ENCODE peak calls at places on chromosomes 4 and X, in four cellular contexts. U is Karpas-422, N is cardiac muscle cell, B is GM23248. L is an unnamed sample.

GRCh38 chrX:10208281-10208856 is 51.6 kb downstream of the CLCN4 start:
- DNase-seq in N (no peak), B (no peak), U (no peak), L (no peak)

GRCh38 chr4:24664956-24665355 is 80.6 kb upstream of the DHX15 start:
- DNase-seq in B (peak; percentile 56), U (no peak), N (peak; percentile 95), L (no peak)

GRCh38 chrX:82589410-82589809 is 918.7 kb upstream of the POU3F4 start:
- DNase-seq in N (no peak), U (no peak), B (no peak), L (no peak)

GRCh38 chr4:52038109-52038912 is at the start of gene SGCB:
- DNase-seq in U (peak; percentile 88), B (peak; percentile 82), N (peak; percentile 59), L (peak; percentile 64)

GRCh38 chr4:158193171-158193749 is 17.0 kb upstream of the TMEM144 start:
- DNase-seq in N (peak; percentile 51), U (peak; percentile 75), B (peak; percentile 39), L (no peak)

GRCh38 chr4:10345381-10345784 is 111.8 kb downstream of the ZNF518B start:
- DNase-seq in N (no peak), B (no peak), U (no peak), L (no peak)

GRCh38 chr4:100842856-100843255 is 325.0 kb upstream of the EMCN start:
- DNase-seq in U (no peak), N (peak; percentile 65), B (no peak), L (no peak)

GRCh38 chr4:4425119-4425690 is 38.3 kb downstream of the NSG1 start:
- DNase-seq in U (no peak), B (peak; percentile 27), N (peak; percentile 6), L (no peak)

GRCh38 chr4:2733844-2734574 is 22.1 kb downstream of the TNIP2 start:
- DNase-seq in U (no peak), B (no peak), N (no peak), L (no peak)

GRCh38 chr4:40502220-40502619 is 127.4 kb downstream of the RBM47 start:
- DNase-seq in U (no peak), B (no peak), N (no peak), L (no peak)

GRCh38 chrX:123961268-123962005 is at the start of gene STAG2:
- DNase-seq in B (peak; percentile 84), U (peak; percentile 86), N (peak; percentile 93), L (peak; percentile 25)

GRCh38 chrX:37825225-37825842 is 22.0 kb downstream of the DYNLT3 start:
- DNase-seq in U (peak; percentile 86), N (peak; percentile 51), B (peak; percentile 48), L (peak; percentile 10)

GRCh38 chr4:8838911-8839431 is 32.7 kb downstream of the HMX1 start:
- DNase-seq in U (no peak), B (no peak), N (no peak), L (no peak)

GRCh38 chrX:55486736-55487135 is 2.9 kb downstream of the USP51 start:
- DNase-seq in B (peak; percentile 44), N (peak; percentile 32), U (no peak), L (no peak)
- H3K9me3 ChIP-seq in B (no peaks in the 10 kb centered on the region), N (no peaks in the 10 kb centered on the region), U (no peaks in the 10 kb centered on the region), L (no peaks in the 10 kb centered on the region)

GRCh38 chr4:473575-474457 is 25.1 kb downstream of the ZNF721 start:
- DNase-seq in N (peak; percentile 100), B (peak; percentile 99), U (peak; percentile 100), L (peak; percentile 82)
- H3K9me3 ChIP-seq in N (no peaks in the 10 kb centered on the region), B (no peaks in the 10 kb centered on the region), U (peaks cover 39% of the 10 kb centered on the region), L (peaks cover 24% of the 10 kb centered on the region)

GRCh38 chr4:38802561-38803355 is 1.8 kb downstream of the TLR1 start:
- DNase-seq in B (no peak), N (no peak), U (no peak), L (no peak)
- H3K9me3 ChIP-seq in B (no peaks in the 10 kb centered on the region), N (no peaks in the 10 kb centered on the region), U (peaks cover 3% of the 10 kb centered on the region), L (peaks cover 3% of the 10 kb centered on the region)

GRCh38 chr4:145302725-145303124 is 122.3 kb upstream of the OTUD4 start:
- DNase-seq in B (peak; percentile 43), N (no peak), U (no peak), L (no peak)

GRCh38 chr4:145298885-145299284 is 118.5 kb upstream of the OTUD4 start:
- DNase-seq in N (no peak), B (no peak), U (peak; percentile 79), L (no peak)

GRCh38 chr4:145299380-145300076 is 119.1 kb upstream of the OTUD4 start:
- DNase-seq in U (peak; percentile 88), N (peak; percentile 63), B (peak; percentile 98), L (no peak)

GRCh38 chr4:145297556-145297955 is 117.2 kb upstream of the OTUD4 start:
- DNase-seq in U (no peak), B (no peak), N (no peak), L (no peak)

GRCh38 chr4:145301386-145302080 is 121.1 kb upstream of the OTUD4 start:
- DNase-seq in N (peak; percentile 33), B (peak; percentile 58), U (no peak), L (no peak)
- H3K9me3 ChIP-seq in N (no peaks in the 10 kb centered on the region), B (no peaks in the 10 kb centered on the region), U (no peaks in the 10 kb centered on the region), L (no peaks in the 10 kb centered on the region)

DNA sequence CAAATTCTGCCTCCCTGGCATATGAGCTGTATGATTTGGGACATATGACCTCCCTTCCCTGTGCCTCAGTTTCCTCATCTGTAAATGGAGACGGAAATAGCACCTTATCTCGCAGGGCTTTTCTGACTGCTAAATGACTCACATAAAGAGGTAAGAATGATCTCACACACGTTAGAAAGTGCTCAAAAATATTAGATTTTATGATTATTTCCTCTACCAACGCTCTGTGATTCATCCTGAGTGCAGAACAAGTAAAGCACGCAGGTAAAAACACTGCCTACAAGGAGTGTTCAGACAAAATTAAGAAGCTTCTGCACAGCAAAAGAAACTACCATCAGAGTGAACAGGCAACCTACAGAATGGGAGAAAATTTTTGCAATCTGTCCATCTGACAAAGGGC is 21.1 kb downstream of the ACSL1 start:
- DNase-seq in N (no peak), B (no peak), U (no peak), L (no peak)
- H3K9me3 ChIP-seq in N (no peaks in the 10 kb centered on the region), B (no peaks in the 10 kb centered on the region), U (no peaks in the 10 kb centered on the region), L (no peaks in the 10 kb centered on the region)

DNA sequence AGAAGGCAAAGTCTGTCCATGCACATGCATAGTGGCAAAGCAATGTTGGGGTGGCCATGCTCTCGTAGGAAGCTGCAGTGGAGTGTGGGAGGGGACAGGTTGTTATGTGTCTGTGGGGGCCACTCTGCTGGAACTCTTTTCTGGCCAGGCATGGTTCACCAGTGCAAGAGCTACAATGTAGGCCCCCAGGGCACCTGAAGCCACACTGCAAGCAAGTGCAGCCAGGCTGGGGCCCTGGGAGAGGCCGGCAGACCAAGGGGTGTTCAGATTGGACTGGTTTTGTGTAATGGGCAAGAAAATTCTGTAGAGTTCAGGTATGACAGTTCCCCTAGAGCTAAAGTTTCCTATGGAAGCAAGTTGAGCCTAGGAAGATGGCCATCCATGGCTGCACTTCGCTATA is 97.0 kb upstream of the ZC4H2 start:
- DNase-seq in U (no peak), N (no peak), B (no peak), L (no peak)
- H3K9me3 ChIP-seq in U (peaks cover 36% of the 10 kb centered on the region), N (no peaks in the 10 kb centered on the region), B (no peaks in the 10 kb centered on the region), L (no peaks in the 10 kb centered on the region)

DNA sequence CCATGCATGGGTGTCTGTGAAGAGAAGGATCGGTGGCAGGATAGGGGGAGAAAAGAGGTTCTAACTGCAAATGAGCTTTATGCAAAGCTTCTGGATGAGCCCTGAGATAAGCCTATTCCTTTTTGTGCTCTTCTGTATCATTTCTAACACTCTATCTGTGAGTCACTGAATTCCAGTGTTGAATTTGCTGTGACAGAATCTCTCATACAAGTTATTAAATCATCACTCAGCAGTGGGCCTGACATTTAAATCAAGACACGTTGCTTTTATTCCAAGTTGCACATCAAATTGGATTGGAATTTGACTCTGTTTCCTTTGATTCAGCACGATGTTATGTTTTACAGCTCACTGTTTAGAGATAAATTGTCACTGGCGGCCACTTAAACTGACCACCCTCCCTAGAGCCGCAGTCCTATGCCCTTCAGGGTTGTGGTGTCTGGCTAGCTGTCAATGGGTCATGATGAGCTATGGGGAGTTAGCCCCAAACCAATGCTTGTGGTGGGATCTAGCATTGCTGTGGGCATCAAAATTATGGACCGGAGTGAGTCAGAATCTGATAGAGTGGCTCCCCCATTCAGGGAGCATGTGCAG is 42.7 kb downstream of the LHFPL1 start:
- DNase-seq in B (peak; percentile 80), U (no peak), N (peak; percentile 33), L (no peak)
- H3K9me3 ChIP-seq in B (no peaks in the 10 kb centered on the region), U (no peaks in the 10 kb centered on the region), N (no peaks in the 10 kb centered on the region), L (no peaks in the 10 kb centered on the region)